ENCODE peak calls at places on chromosomes 2 and 18, in seven cellular contexts. P is lower leg skin, H is left ventricle myocardium inferior, U is body of pancreas, B is esophagus squamous epithelium, X is fibroblast of the aortic adventitia, G is Calu3. W is an unnamed sample.

GRCh38 chr18:45106331-45106774 is 425.7 kb downstream of the SETBP1 start:
- DNase-seq in P (no peak), H (no peak), U (no peak), B (no peak), X (peak), G (no peak), W (no peak)

GRCh38 chr2:85889648-85890281 is 975 bp upstream of the ST3GAL5 start:
- DNase-seq in P (peak), H (no peak), U (peak), B (no peak), X (no peak), G (no peak), W (no peak)

GRCh38 chr2:99635710-99636431 is 146.1 kb upstream of the REV1 start:
- DNase-seq in P (peak), H (peak), U (peak), B (no peak), X (no peak), G (no peak), W (no peak)

GRCh38 chr2:43207553-43208300 is 18.7 kb downstream of the ZFP36L2 start:
- DNase-seq in P (no peak), H (no peak), U (no peak), B (no peak), X (no peak), G (peak), W (peak)

GRCh38 chr2:215918901-215919585 is 94.3 kb downstream of the MREG start:
- DNase-seq in P (no peak), H (no peak), U (no peak), B (no peak), X (peak), G (no peak), W (no peak)

GRCh38 chr2:112614201-112614840 is 29.9 kb downstream of the CHCHD5 start:
- DNase-seq in P (peak), H (no peak), U (no peak), B (no peak), X (no peak), G (no peak), W (no peak)

GRCh38 chr2:78682781-78683180 is 342.7 kb upstream of the REG3G start:
- DNase-seq in P (no peak), H (no peak), U (no peak), B (no peak), X (no peak), G (no peak), W (no peak)

GRCh38 chr18:27413495-27414401 is 228.6 kb upstream of the CHST9 start:
- DNase-seq in P (no peak), H (no peak), U (peak), B (no peak), X (peak), G (no peak), W (peak)

GRCh38 chr2:186535861-186536260 is 49.8 kb downstream of the ZC3H15 start:
- DNase-seq in P (no peak), H (no peak), U (no peak), B (no peak), X (no peak), G (no peak), W (no peak)

GRCh38 chr2:3291750-3292149 is 85.9 kb downstream of the EIPR1 start:
- DNase-seq in P (no peak), H (no peak), U (no peak), B (no peak), X (no peak), G (no peak), W (no peak)

GRCh38 chr2:24559714-24560113 is 68.7 kb downstream of the NCOA1 start:
- DNase-seq in P (no peak), H (no peak), U (no peak), B (no peak), X (peak), G (no peak), W (peak)

GRCh38 chr2:184030978-184031377 is 567.4 kb upstream of the ZNF804A start:
- DNase-seq in P (no peak), H (no peak), U (no peak), B (no peak), X (no peak), G (no peak), W (no peak)

GRCh38 chr18:75060185-75060584 is 148.8 kb downstream of the PTGR3 start:
- DNase-seq in P (no peak), H (no peak), U (no peak), B (no peak), X (no peak), G (no peak), W (no peak)

GRCh38 chr2:85601771-85602475 is 575 bp downstream of the TMEM150A start:
- DNase-seq in P (peak), H (peak), U (peak), B (no peak), X (peak), G (peak), W (peak)

GRCh38 chr2:241463276-241464135 is 44.9 kb downstream of the STK25 start:
- DNase-seq in P (no peak), H (no peak), U (no peak), B (no peak), X (no peak), G (no peak), W (no peak)

GRCh38 chr2:234970467-234970866 is 18.6 kb downstream of the SH3BP4 start:
- DNase-seq in P (no peak), H (no peak), U (no peak), B (no peak), X (peak), G (peak), W (peak)

GRCh38 chr2:37343537-37344434 is 644 bp upstream of the QPCT start:
- DNase-seq in P (no peak), H (no peak), U (no peak), B (no peak), X (peak), G (peak), W (no peak)
- TF ChIP-seq CTCF in P (no peak), H (peak), U (no peak), B (peak), X (peak), G (no peak), W (peak)

GRCh38 chr2:9139491-9140443 is 66.8 kb upstream of the ASAP2 start:
- DNase-seq in P (peak), H (peak), U (peak), B (no peak), X (peak), G (peak), W (peak)

GRCh38 chr2:9135804-9136558 is 70.6 kb upstream of the ASAP2 start:
- DNase-seq in P (no peak), H (no peak), U (no peak), B (no peak), X (peak), G (no peak), W (no peak)

GRCh38 chr2:9140570-9141378 is 65.8 kb upstream of the ASAP2 start:
- DNase-seq in P (no peak), H (no peak), U (no peak), B (no peak), X (peak), G (no peak), W (no peak)

GRCh38 chr2:9136997-9137819 is 69.4 kb upstream of the ASAP2 start:
- DNase-seq in P (no peak), H (no peak), U (no peak), B (no peak), X (no peak), G (no peak), W (no peak)

DNA sequence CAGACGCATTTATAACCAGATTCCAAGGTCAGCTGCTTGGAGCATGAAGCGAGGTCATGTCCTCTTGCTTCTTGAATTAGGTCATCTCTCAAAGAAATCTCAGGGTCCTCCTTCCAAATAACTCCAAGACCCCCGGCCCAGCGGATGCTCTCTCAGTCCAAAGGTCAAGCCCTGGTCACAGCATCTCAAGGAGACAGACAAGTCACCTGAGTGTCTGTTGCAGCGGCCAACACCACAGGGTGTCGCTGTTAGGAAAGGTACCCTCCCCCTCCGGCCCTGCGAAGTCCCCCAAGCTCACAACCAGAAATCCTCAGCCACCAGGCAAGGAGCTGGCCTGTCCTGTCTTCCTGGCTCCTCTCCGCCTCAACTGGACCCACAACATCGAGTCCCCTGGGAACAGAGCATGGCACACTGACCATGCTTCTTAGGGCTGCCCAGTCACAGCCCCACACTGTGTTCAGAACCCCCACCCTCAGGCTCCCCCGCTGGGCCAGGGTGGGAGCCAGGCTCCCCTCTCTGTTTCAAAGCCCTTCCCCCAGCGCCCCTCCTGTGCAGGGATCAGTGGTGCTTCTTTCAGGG is 68.0 kb upstream of the ASAP2 start:
- DNase-seq in P (no peak), H (no peak), U (no peak), B (no peak), X (no peak), G (peak), W (no peak)
- TF ChIP-seq CTCF in P (no peak), H (peak), U (no peak), B (no peak), X (peak), G (peak), W (no peak)

GRCh38 chr2:219009294-219009693 is 16.1 kb upstream of the CRYBA2 start:
- DNase-seq in P (no peak), H (no peak), U (no peak), B (no peak), X (no peak), G (no peak), W (no peak)

GRCh38 chr2:219010873-219011272 is 17.7 kb upstream of the CRYBA2 start:
- DNase-seq in P (no peak), H (no peak), U (no peak), B (no peak), X (no peak), G (no peak), W (no peak)

GRCh38 chr2:219010162-219010756 is 17.0 kb upstream of the CRYBA2 start:
- DNase-seq in P (no peak), H (no peak), U (peak), B (no peak), X (no peak), G (peak), W (peak)
- TF ChIP-seq CTCF in P (no peak), H (peak), U (peak), B (no peak), X (peak), G (peak), W (peak)

GRCh38 chr18:22558945-22559385 is 141.2 kb upstream of the CTAGE1 start:
- DNase-seq in P (no peak), H (peak), U (peak), B (no peak), X (peak), G (peak), W (peak)

GRCh38 chr18:22560283-22560627 is 142.5 kb upstream of the CTAGE1 start:
- DNase-seq in P (no peak), H (no peak), U (no peak), B (no peak), X (no peak), G (no peak), W (no peak)

GRCh38 chr18:22560797-22561196 is 143.1 kb upstream of the CTAGE1 start:
- DNase-seq in P (no peak), H (no peak), U (no peak), B (no peak), X (no peak), G (no peak), W (no peak)

GRCh38 chr18:22557160-22557941 is 139.6 kb upstream of the CTAGE1 start:
- DNase-seq in P (no peak), H (no peak), U (no peak), B (no peak), X (no peak), G (no peak), W (no peak)

GRCh38 chr18:22559414-22560282 is 141.9 kb upstream of the CTAGE1 start:
- DNase-seq in P (peak), H (peak), U (peak), B (no peak), X (peak), G (peak), W (no peak)
- TF ChIP-seq CTCF in P (no peak), H (peak), U (peak), B (no peak), X (peak), G (no peak), W (no peak)

GRCh38 chr18:49730951-49731391 is 82.4 kb downstream of the ACAA2 start:
- DNase-seq in P (no peak), H (no peak), U (no peak), B (no peak), X (no peak), G (no peak), W (no peak)

GRCh38 chr18:49726564-49726963 is 86.8 kb downstream of the ACAA2 start:
- DNase-seq in P (no peak), H (no peak), U (no peak), B (no peak), X (no peak), G (no peak), W (no peak)

GRCh38 chr18:49725809-49726514 is 87.4 kb downstream of the ACAA2 start:
- DNase-seq in P (peak), H (peak), U (peak), B (no peak), X (peak), G (peak), W (peak)

GRCh38 chr18:49727816-49728215 is 85.5 kb downstream of the ACAA2 start:
- DNase-seq in P (no peak), H (no peak), U (no peak), B (no peak), X (no peak), G (no peak), W (no peak)

GRCh38 chr18:49728542-49728941 is 84.8 kb downstream of the ACAA2 start:
- DNase-seq in P (no peak), H (no peak), U (peak), B (no peak), X (peak), G (peak), W (peak)
- TF ChIP-seq CTCF in P (no peak), H (peak), U (peak), B (peak), X (peak), G (no peak), W (peak)

GRCh38 chr2:168323456-168324058 is 76.2 kb upstream of the STK39 start:
- DNase-seq in P (no peak), H (no peak), U (no peak), B (no peak), X (no peak), G (no peak), W (no peak)

GRCh38 chr2:168327328-168327727 is 79.9 kb upstream of the STK39 start:
- DNase-seq in P (no peak), H (no peak), U (no peak), B (no peak), X (no peak), G (no peak), W (no peak)

GRCh38 chr2:168330624-168331423 is 83.4 kb upstream of the STK39 start:
- DNase-seq in P (no peak), H (no peak), U (no peak), B (no peak), X (no peak), G (no peak), W (no peak)

GRCh38 chr2:168326578-168326977 is 79.2 kb upstream of the STK39 start:
- DNase-seq in P (no peak), H (no peak), U (no peak), B (no peak), X (no peak), G (no peak), W (no peak)

GRCh38 chr2:168328421-168328820 is 81.0 kb upstream of the STK39 start:
- DNase-seq in P (no peak), H (no peak), U (no peak), B (no peak), X (no peak), G (no peak), W (no peak)
- TF ChIP-seq CTCF in P (no peak), H (no peak), U (no peak), B (no peak), X (no peak), G (no peak), W (no peak)

GRCh38 chr2:125746321-125746983 is 909.5 kb upstream of the GYPC start:
- DNase-seq in P (no peak), H (no peak), U (no peak), B (no peak), X (no peak), G (no peak), W (no peak)

DNA sequence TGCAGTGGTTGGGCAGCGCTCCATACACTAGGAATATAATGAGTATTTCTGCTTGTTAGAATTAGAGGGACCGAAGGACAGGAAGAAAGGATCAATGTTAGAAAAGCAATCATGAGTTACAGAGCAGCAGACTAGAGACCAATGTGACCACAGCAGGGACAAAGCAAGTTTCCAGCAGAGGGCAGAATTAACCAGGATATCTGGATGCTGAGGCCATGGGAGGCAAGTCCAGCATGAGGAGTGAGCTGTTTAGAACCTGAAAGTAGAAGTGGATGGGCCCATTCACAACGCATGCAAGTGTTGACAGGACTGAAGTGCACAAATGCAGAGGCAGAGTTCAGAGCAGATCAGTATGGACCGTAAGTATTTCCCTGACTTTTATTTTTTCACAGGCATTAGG is 910.4 kb upstream of the GYPC start:
- DNase-seq in P (no peak), H (no peak), U (peak), B (no peak), X (no peak), G (peak), W (peak)
- TF ChIP-seq CTCF in P (no peak), H (peak), U (peak), B (peak), X (no peak), G (no peak), W (peak)

DNA sequence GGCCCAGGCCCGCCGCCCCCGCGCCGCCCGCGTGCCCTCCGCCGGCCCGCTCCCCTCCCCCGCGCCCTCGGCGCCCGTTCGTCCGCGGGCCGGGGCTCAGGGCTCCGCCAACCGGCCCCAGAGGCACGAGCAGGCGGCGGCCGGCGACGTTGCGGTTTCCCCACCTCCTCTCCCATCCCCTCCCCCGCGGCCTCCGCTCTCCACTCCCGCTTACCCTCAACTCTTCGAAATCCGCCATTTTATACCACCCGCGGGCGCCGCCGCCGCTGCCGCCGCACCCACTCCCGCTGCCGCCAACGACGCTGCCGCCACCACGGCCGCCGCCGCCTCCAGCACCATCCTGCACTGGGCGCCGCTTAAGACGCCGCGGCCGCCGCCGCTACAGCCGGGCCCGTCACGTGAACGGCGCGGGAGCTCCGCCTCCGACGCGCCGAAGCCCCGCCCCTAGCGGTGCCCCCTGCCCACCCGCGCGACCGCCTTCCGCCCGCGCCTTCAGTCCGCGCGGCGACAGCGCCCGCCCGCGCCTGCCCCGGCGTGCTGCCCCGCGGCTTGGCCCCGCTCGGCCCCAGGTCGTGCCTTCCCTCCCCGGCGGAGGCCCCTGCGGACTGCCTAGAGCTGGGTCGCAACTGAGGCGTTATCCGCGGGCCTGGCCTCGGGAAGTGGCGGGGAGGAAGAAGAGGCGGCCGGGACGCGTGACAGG is at the start of the genes KATNAL2 and PIAS2:
- DNase-seq in P (peak), H (peak), U (peak), B (no peak), X (peak), G (peak), W (peak)
- TF ChIP-seq CTCF in P (no peak), H (no peak), U (no peak), B (peak), X (no peak), G (no peak), W (no peak)

DNA sequence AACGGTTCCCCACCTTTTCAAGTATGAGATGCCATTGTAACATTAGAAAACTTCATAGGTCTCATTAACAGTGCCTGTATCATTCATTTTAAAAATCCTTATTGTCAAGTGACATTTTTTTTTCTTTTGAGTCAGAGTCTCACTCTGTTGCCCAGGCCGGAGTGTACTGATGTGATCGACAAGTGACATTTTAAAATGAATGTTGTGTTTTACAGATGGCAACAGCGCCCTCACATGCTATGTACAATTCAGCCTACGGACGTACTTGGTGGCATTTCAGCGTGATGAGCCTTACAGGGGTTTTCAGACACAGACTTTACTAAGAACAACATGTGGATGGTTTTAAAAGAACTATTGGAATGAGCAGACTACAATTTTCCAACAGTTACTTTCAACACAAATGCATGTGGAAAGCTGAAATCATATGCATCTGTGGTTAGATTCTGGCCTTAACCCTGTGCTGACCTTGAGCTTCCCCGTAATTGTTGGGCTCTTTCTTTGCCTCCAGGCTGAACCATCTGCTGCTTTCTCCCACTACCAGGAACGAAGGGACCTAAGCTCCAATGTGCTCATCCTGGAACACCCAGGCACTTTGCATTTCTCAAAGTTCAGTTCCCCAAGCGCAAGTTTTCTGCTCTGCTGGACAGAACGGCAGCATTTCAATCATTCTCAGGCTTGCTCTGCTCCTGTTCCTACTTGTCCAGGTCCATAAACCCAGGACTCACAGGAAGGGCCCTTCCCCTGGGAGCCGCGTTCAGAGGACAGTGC is 119.9 kb upstream of the NDUFV2 start:
- DNase-seq in P (no peak), H (no peak), U (peak), B (no peak), X (peak), G (peak), W (peak)
- TF ChIP-seq CTCF in P (no peak), H (peak), U (peak), B (peak), X (peak), G (peak), W (peak)

W was measured in MCF 10A.